ENCODE peak calls at places on chromosomes 5 and 9, in four cellular contexts. One of them, this sample, is unnamed.

GRCh38 chr5:136620016-136620419 is 254.7 kb upstream of the TRPC7 start:
- DNase-seq in kidney tubule cell: peak; percentile 77
- DNase-seq in skeletal muscle cell: no peak
- DNase-seq in stomach: no peak
- DNase-seq in this sample: no peak

GRCh38 chr5:2690293-2690692 is 61.2 kb downstream of the IRX2 start:
- DNase-seq in kidney tubule cell: no peak
- DNase-seq in skeletal muscle cell: no peak
- DNase-seq in stomach: no peak
- DNase-seq in this sample: no peak

GRCh38 chr9:134775552-134775951 is 105.1 kb upstream of the FCN2 start:
- DNase-seq in kidney tubule cell: no peak
- DNase-seq in skeletal muscle cell: no peak
- DNase-seq in stomach: no peak
- DNase-seq in this sample: no peak

GRCh38 chr9:113131689-113132151 is 19.1 kb upstream of the SLC31A2 start:
- DNase-seq in kidney tubule cell: peak; percentile 15
- DNase-seq in skeletal muscle cell: no peak
- DNase-seq in stomach: peak; percentile 37
- DNase-seq in this sample: no peak

GRCh38 chr9:75105841-75106240 is 17.5 kb downstream of the OSTF1 start:
- DNase-seq in kidney tubule cell: no peak
- DNase-seq in skeletal muscle cell: no peak
- DNase-seq in stomach: no peak
- DNase-seq in this sample: no peak

GRCh38 chr5:180803181-180804128 is 849 bp upstream of the MGAT1 start:
- DNase-seq in kidney tubule cell: no peak
- DNase-seq in skeletal muscle cell: no peak
- DNase-seq in stomach: peak; percentile 69
- DNase-seq in this sample: no peak

GRCh38 chr5:120806132-120806531 is 342.0 kb downstream of the PRR16 start:
- DNase-seq in kidney tubule cell: no peak
- DNase-seq in skeletal muscle cell: peak; percentile 51
- DNase-seq in stomach: no peak
- DNase-seq in this sample: no peak

GRCh38 chr5:60843693-60844428 is at the start of gene ELOVL7:
- DNase-seq in kidney tubule cell: peak; percentile 90
- DNase-seq in skeletal muscle cell: no peak
- DNase-seq in stomach: peak; percentile 79
- DNase-seq in this sample: no peak

GRCh38 chr5:10975915-10976314 is 214.9 kb upstream of the DAP start:
- DNase-seq in kidney tubule cell: peak; percentile 16
- DNase-seq in skeletal muscle cell: no peak
- DNase-seq in stomach: no peak
- DNase-seq in this sample: no peak

GRCh38 chr9:106284300-106284699 is 578.7 kb upstream of the ZNF462 start:
- DNase-seq in kidney tubule cell: peak; percentile 2
- DNase-seq in skeletal muscle cell: no peak
- DNase-seq in stomach: no peak
- DNase-seq in this sample: no peak

GRCh38 chr9:86948153-86948929 is 1.0 kb upstream of the GAS1 start:
- DNase-seq in kidney tubule cell: peak; percentile 79
- DNase-seq in skeletal muscle cell: peak; percentile 56
- DNase-seq in stomach: peak; percentile 79
- DNase-seq in this sample: peak; percentile 87

GRCh38 chr9:76166436-76166959 is 227.7 kb downstream of the RFK start:
- DNase-seq in kidney tubule cell: no peak
- DNase-seq in skeletal muscle cell: no peak
- DNase-seq in stomach: no peak
- DNase-seq in this sample: no peak

GRCh38 chr9:135792268-135793128 is 90.5 kb downstream of the KCNT1 start:
- DNase-seq in kidney tubule cell: no peak
- DNase-seq in skeletal muscle cell: no peak
- DNase-seq in stomach: no peak
- DNase-seq in this sample: no peak

GRCh38 chr5:40017151-40017550 is 592.4 kb upstream of the DAB2 start:
- DNase-seq in kidney tubule cell: peak; percentile 8
- DNase-seq in skeletal muscle cell: no peak
- DNase-seq in stomach: no peak
- DNase-seq in this sample: no peak

GRCh38 chr5:14008819-14009311 is 64.4 kb upstream of the DNAH5 start:
- DNase-seq in kidney tubule cell: peak; percentile 42
- DNase-seq in skeletal muscle cell: no peak
- DNase-seq in stomach: peak; percentile 60
- DNase-seq in this sample: no peak

GRCh38 chr9:85431396-85432102 is 310.2 kb downstream of the AGTPBP1 start:
- DNase-seq in kidney tubule cell: peak; percentile 77
- DNase-seq in skeletal muscle cell: no peak
- DNase-seq in stomach: no peak
- DNase-seq in this sample: no peak

GRCh38 chr9:33926746-33927485 is 110.0 kb downstream of the UBE2R2 start:
- DNase-seq in kidney tubule cell: no peak
- DNase-seq in skeletal muscle cell: no peak
- DNase-seq in stomach: no peak
- DNase-seq in this sample: no peak

GRCh38 chr5:106875591-106876297 is 795.0 kb downstream of the EFNA5 start:
- DNase-seq in kidney tubule cell: peak; percentile 54
- DNase-seq in skeletal muscle cell: no peak
- DNase-seq in stomach: no peak
- DNase-seq in this sample: no peak

GRCh38 chr5:139676951-139677367 is 28.8 kb downstream of the CXXC5 start:
- DNase-seq in kidney tubule cell: peak; percentile 55
- DNase-seq in skeletal muscle cell: no peak
- DNase-seq in stomach: no peak
- DNase-seq in this sample: no peak

GRCh38 chr9:98781588-98782383 is 14.6 kb downstream of the ANKS6 start:
- DNase-seq in kidney tubule cell: peak; percentile 71
- DNase-seq in skeletal muscle cell: no peak
- DNase-seq in stomach: peak; percentile 76
- DNase-seq in this sample: no peak

GRCh38 chr5:80707645-80708044 is 52.9 kb upstream of the DHFR start:
- DNase-seq in kidney tubule cell: peak; percentile 73
- DNase-seq in skeletal muscle cell: no peak
- DNase-seq in stomach: no peak
- DNase-seq in this sample: no peak

GRCh38 chr5:142830241-142831018 is 60.3 kb downstream of the ARHGAP26 start:
- DNase-seq in kidney tubule cell: no peak
- DNase-seq in skeletal muscle cell: peak; percentile 52
- DNase-seq in stomach: no peak
- DNase-seq in this sample: no peak

GRCh38 chr5:149740866-149741459 is 10.9 kb downstream of the PPARGC1B start:
- DNase-seq in kidney tubule cell: no peak
- DNase-seq in skeletal muscle cell: no peak
- DNase-seq in stomach: no peak
- DNase-seq in this sample: no peak

GRCh38 chr9:107631788-107632187 is 142.2 kb upstream of the KLF4 start:
- DNase-seq in kidney tubule cell: no peak
- DNase-seq in skeletal muscle cell: no peak
- DNase-seq in stomach: no peak
- DNase-seq in this sample: no peak

GRCh38 chr9:133982971-133983720 is 9.0 kb downstream of the VAV2 start:
- DNase-seq in kidney tubule cell: no peak
- DNase-seq in skeletal muscle cell: no peak
- DNase-seq in stomach: no peak
- DNase-seq in this sample: no peak

GRCh38 chr9:69223605-69224004 is 49.5 kb downstream of the TJP2 start:
- DNase-seq in kidney tubule cell: peak; percentile 76
- DNase-seq in skeletal muscle cell: peak; percentile 23
- DNase-seq in stomach: no peak
- DNase-seq in this sample: no peak

GRCh38 chr9:109107402-109108240 is 12.1 kb downstream of the TMEM245 start:
- DNase-seq in kidney tubule cell: peak; percentile 82
- DNase-seq in skeletal muscle cell: no peak
- DNase-seq in stomach: no peak
- DNase-seq in this sample: no peak

GRCh38 chr9:115391166-115391825 is 273.3 kb upstream of the TNC start:
- DNase-seq in kidney tubule cell: no peak
- DNase-seq in skeletal muscle cell: peak; percentile 23
- DNase-seq in stomach: no peak
- DNase-seq in this sample: no peak

GRCh38 chr9:28782630-28783029 is 1209.3 kb upstream of the C9orf72 start:
- DNase-seq in kidney tubule cell: peak; percentile 55
- DNase-seq in skeletal muscle cell: peak; percentile 32
- DNase-seq in stomach: no peak
- DNase-seq in this sample: no peak

GRCh38 chr5:156681276-156681675 is 168.8 kb upstream of the PPP1R2B start:
- DNase-seq in kidney tubule cell: no peak
- DNase-seq in skeletal muscle cell: no peak
- DNase-seq in stomach: no peak
- DNase-seq in this sample: no peak

GRCh38 chr5:116573279-116573616 is 1.4 kb downstream of the SEMA6A start:
- DNase-seq in kidney tubule cell: peak; percentile 58
- DNase-seq in skeletal muscle cell: no peak
- DNase-seq in stomach: peak; percentile 36
- DNase-seq in this sample: no peak

GRCh38 chr5:140468188-140468587 is 66.6 kb downstream of the ANKHD1 start:
- DNase-seq in kidney tubule cell: no peak
- DNase-seq in skeletal muscle cell: no peak
- DNase-seq in stomach: no peak
- DNase-seq in this sample: no peak

GRCh38 chr9:90009447-90009846 is 404.6 kb downstream of the GADD45G start:
- DNase-seq in kidney tubule cell: no peak
- DNase-seq in skeletal muscle cell: no peak
- DNase-seq in stomach: no peak
- DNase-seq in this sample: no peak